ENCODE peak calls at places on chromosomes 3 and 15, in seven cellular contexts. D is fibroblast of lung; V is transverse colon; I is naive thymus-derived CD4-positive, alpha-beta T cell; C is CD4-positive, CD25-positive, alpha-beta regulatory T cell; Q is SJSA1; M is mammary epithelial cell. B is an unnamed sample.
A peak's percentile ranks its signal among the peaks of the same experiment; 100 is the strongest.

GRCh38 chr15:78049691-78050440 is 27.6 kb downstream of the TBC1D2B start:
- DNase-seq in D (peak; percentile 92), I (no peak), Q (no peak), M (peak; percentile 34), C (peak; percentile 84), V (no peak), B (no peak)

GRCh38 chr15:48939686-48940085 is 24.0 kb downstream of the SHC4 start:
- DNase-seq in V (no peak), M (peak; percentile 94), C (no peak), Q (peak; percentile 73), I (no peak), D (peak; percentile 99), B (no peak)

GRCh38 chr15:69059170-69059943 is 44.9 kb downstream of the NOX5 start:
- DNase-seq in V (peak; percentile 89), Q (peak; percentile 89), C (peak; percentile 82), M (peak; percentile 67), D (peak; percentile 69), I (peak; percentile 52), B (peak; percentile 55)

GRCh38 chr3:124119056-124119721 is 127.3 kb upstream of the ROPN1 start:
- DNase-seq in V (no peak), C (no peak), I (no peak), D (peak; percentile 91), M (no peak), Q (peak; percentile 68), B (no peak)

GRCh38 chr3:123262226-123262625 is 60.5 kb downstream of the SEC22A start:
- DNase-seq in D (no peak), C (no peak), I (no peak), Q (no peak), M (no peak), V (no peak), B (no peak)

GRCh38 chr15:74386496-74387140 is 19.2 kb upstream of the CYP11A1 start:
- DNase-seq in V (no peak), C (no peak), I (no peak), Q (no peak), M (no peak), D (no peak), B (no peak)

GRCh38 chr15:78907577-78907976 is 34.9 kb downstream of the MORF4L1 start:
- DNase-seq in V (no peak), C (no peak), I (no peak), M (no peak), D (no peak), Q (no peak), B (no peak)

GRCh38 chr3:145704020-145704419 is 457.0 kb downstream of the PLOD2 start:
- DNase-seq in I (no peak), C (no peak), V (no peak), Q (no peak), D (no peak), M (no peak), B (no peak)

DNA sequence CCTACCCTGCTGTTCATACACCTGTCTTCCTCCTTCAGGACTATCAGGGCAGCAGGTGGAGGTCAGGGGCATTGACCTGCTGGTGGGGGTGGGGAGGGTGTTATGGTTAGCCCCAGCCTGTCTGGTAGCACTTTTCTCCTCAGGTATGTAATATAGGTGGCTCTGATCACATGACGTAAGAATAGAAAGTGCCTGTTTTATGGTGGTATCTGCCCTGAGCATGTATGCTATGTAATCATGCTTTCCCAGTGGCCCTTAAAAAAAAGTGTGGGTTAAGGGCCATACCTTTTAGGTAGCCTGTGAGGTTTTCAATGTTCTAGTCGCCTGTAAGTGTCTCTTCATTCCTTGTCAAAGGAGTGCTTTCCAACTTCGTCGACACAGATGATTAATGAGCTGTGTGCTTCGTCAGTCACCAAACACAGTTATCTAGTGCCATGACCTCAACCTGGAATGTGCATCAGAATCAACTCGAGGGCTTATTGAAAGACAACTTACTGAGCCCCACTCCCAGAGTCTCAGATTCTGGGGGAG is 86.3 kb downstream of the KLHL25 start:
- DNase-seq in C (no peak), D (peak; percentile 55), I (no peak), M (no peak), V (no peak), Q (no peak), B (no peak)
- H3K4me3 ChIP-seq in C (peak overlapping the region; percentile 89), D (no peak overlapping the region), I (no peak overlapping the region), M (no peak overlapping the region), V (no peak overlapping the region), Q (no peak overlapping the region), B (peak overlapping the region; percentile 14)

GRCh38 chr3:200747-201146 is 4.2 kb downstream of the CHL1 start:
- DNase-seq in D (no peak), M (no peak), Q (no peak), I (no peak), C (no peak), V (no peak), B (no peak)
- H3K9me3 ChIP-seq in D (no peaks in the 10 kb centered on the region), M (no peaks in the 10 kb centered on the region), Q (peaks cover 14% of the 10 kb centered on the region), I (no peaks in the 10 kb centered on the region), C (no peaks in the 10 kb centered on the region), V (no peaks in the 10 kb centered on the region), B (no peaks in the 10 kb centered on the region)

DNA sequence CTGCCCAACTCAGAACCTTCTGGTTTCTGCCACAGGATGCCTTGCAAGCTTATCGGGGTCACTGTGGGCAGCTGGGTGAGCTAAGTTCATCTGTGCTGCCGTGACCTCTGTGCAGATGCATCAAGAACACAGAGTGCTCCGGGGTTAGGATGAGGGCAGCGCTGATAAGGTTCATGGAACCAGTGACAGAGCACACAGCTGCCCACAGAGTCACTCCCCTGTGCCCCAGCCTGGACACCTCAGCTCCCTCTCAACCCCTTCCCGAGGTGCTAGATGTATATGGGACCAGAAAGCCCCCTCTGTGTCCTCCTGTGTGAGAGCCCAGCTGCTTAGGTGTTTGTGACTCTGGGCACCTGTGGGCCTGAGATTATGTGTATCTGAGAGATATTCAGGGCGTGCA is 15.8 kb upstream of the ALAS1 start:
- DNase-seq in D (no peak), C (no peak), M (no peak), I (no peak), V (peak; percentile 27), Q (no peak), B (peak; percentile 11)
- H3K27ac ChIP-seq in D (no peak overlapping the region), C (no peak overlapping the region), M (no peak overlapping the region), I (no peak overlapping the region), V (no peak overlapping the region), Q (no peak overlapping the region), B (no peak overlapping the region)

GRCh38 chr3:107217161-107217560 is 160.1 kb upstream of the CCDC54 start:
- DNase-seq in I (no peak), M (peak; percentile 95), D (peak; percentile 95), C (no peak), V (no peak), Q (peak; percentile 77), B (no peak)

GRCh38 chr3:107218864-107219269 is 158.4 kb upstream of the CCDC54 start:
- DNase-seq in C (no peak), D (no peak), V (no peak), Q (no peak), I (no peak), M (no peak), B (no peak)

GRCh38 chr3:107212709-107213664 is 164.3 kb upstream of the CCDC54 start:
- DNase-seq in C (no peak), I (no peak), Q (no peak), V (no peak), D (peak; percentile 70), M (no peak), B (no peak)

GRCh38 chr3:107216229-107216628 is 161.0 kb upstream of the CCDC54 start:
- DNase-seq in M (no peak), V (no peak), Q (no peak), D (peak; percentile 50), I (no peak), C (no peak), B (no peak)

GRCh38 chr3:107216711-107217110 is 160.5 kb upstream of the CCDC54 start:
- DNase-seq in I (no peak), C (no peak), V (no peak), Q (no peak), D (peak; percentile 99), M (peak; percentile 94), B (no peak)
- H3K4me3 ChIP-seq in I (no peak overlapping the region), C (no peak overlapping the region), V (no peak overlapping the region), Q (no peak overlapping the region), D (no peak overlapping the region), M (no peak overlapping the region), B (no peak overlapping the region)

DNA sequence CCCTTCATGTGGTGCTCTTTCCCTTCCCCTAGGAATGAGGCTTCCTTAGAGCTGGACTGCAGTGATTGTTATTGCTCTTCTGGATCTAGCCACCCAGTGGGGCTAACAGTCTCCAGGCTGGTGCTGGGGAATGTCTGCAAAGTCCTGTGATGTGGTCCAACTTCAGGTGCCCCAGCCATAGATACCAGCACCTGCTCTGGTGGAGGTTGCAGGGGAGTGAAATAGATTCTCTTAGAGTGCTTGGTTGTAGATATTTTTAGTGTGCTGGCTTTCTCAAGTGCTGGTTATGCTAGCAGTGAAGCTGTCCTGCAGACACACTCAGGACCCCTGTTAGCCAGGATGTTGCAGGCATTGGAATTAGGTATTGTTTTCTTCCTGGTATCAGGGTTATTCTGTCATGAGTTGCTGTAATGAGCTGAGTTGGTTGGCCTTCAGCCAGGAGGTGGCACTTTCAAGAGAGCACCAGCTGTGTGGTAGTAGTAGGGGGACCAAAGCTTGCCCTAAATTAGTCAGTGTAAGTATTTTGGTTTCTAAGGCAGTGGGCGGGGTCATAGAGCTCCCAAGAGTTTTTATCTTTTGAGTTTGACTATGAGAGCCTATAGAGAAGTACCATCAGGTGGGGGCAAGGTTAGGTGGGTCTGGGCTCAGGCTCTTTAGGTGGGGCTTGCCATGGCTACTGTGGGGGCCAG is 317.5 kb upstream of the SGO1 start:
- DNase-seq in I (no peak), M (no peak), V (no peak), Q (no peak), C (no peak), D (no peak), B (no peak)
- H3K9me3 ChIP-seq in I (no peaks in the 10 kb centered on the region), M (no peaks in the 10 kb centered on the region), V (no peaks in the 10 kb centered on the region), Q (peaks cover 2% of the 10 kb centered on the region), C (peaks cover 12% of the 10 kb centered on the region), D (no peaks in the 10 kb centered on the region), B (no peaks in the 10 kb centered on the region)

GRCh38 chr15:64464271-64465005 is 4.1 kb downstream of the ZNF609 start:
- DNase-seq in V (no peak), C (no peak), I (no peak), D (peak; percentile 57), M (no peak), Q (no peak), B (no peak)
- H3K27ac ChIP-seq in V (no peak overlapping the region), C (no peak overlapping the region), I (no peak overlapping the region), D (no peak overlapping the region), M (no peak overlapping the region), Q (no peak overlapping the region), B (no peak overlapping the region)

GRCh38 chr3:52721742-52722033 is 15.8 kb downstream of the SPCS1 start:
- DNase-seq in I (no peak), D (no peak), Q (no peak), C (no peak), M (peak; percentile 31), V (no peak), B (no peak)
- H3K4me3 ChIP-seq in I (no peak overlapping the region), D (no peak overlapping the region), Q (no peak overlapping the region), C (no peak overlapping the region), M (no peak overlapping the region), V (no peak overlapping the region), B (no peak overlapping the region)

GRCh38 chr15:26531489-26531888 is 241.4 kb downstream of the GABRB3 start:
- DNase-seq in M (no peak), C (no peak), Q (no peak), I (no peak), V (no peak), D (no peak), B (no peak)
- H3K9me3 ChIP-seq in M (peaks cover 14% of the 10 kb centered on the region), C (peaks cover 3% of the 10 kb centered on the region), Q (peaks cover 4% of the 10 kb centered on the region), I (no peaks in the 10 kb centered on the region), V (peaks cover 14% of the 10 kb centered on the region), D (no peaks in the 10 kb centered on the region), B (no peaks in the 10 kb centered on the region)